ENCODE peak calls at places on chromosomes 12 and 14, in four cellular contexts. D, W, O and T are unnamed samples.

GRCh38 chr14:92659765-92660561 is 88.5 kb downstream of the LGMN start:
- DNase-seq in D (peak), W (no peak), O (no peak), T (no peak)

GRCh38 chr12:49027846-49028245 is 9.3 kb upstream of the PRKAG1 start:
- DNase-seq in W (no peak), D (peak), O (no peak), T (no peak)

GRCh38 chr12:115129727-115130126 is 445.8 kb upstream of the TBX3 start:
- DNase-seq in W (no peak), O (no peak), D (no peak), T (no peak)

GRCh38 chr14:94346841-94347240 is 23.7 kb upstream of the SERPINA6 start:
- DNase-seq in O (no peak), D (no peak), W (no peak), T (peak)

GRCh38 chr12:11186837-11187236 is at the start of gene TAS2R42:
- DNase-seq in O (no peak), D (no peak), W (no peak), T (no peak)

GRCh38 chr14:68663385-68664076 is 129.3 kb downstream of the ZFP36L1 start:
- DNase-seq in O (peak), D (no peak), W (no peak), T (peak)

GRCh38 chr12:102652645-102653313 is 172.4 kb upstream of the IGF1 start:
- DNase-seq in W (no peak), D (no peak), O (no peak), T (no peak)

GRCh38 chr12:122230798-122231197 is 4.9 kb upstream of the DIABLO start:
- DNase-seq in W (no peak), O (no peak), D (no peak), T (no peak)

GRCh38 chr12:3117628-3118027 is 40.4 kb downstream of the TSPAN9 start:
- DNase-seq in O (peak), D (no peak), W (no peak), T (no peak)

GRCh38 chr12:121610239-121611149 is 15.8 kb upstream of the ORAI1 start:
- DNase-seq in W (no peak), O (peak), D (peak), T (no peak)